ENCODE peak calls at places on chromosomes 2 and 18, in four cellular contexts. One of them, this sample, is unnamed.

GRCh38 chr2:200223385-200223784 is 83.1 kb upstream of the SPATS2L start:
- DNase-seq in fibroblast of mammary gland: peak; percentile 44
- DNase-seq in neural progenitor cell: no peak
- DNase-seq in fibroblast of lung: peak; percentile 17
- DNase-seq in this sample: no peak

GRCh38 chr2:62137431-62137830 is 58.5 kb upstream of the B3GNT2 start:
- DNase-seq in fibroblast of mammary gland: peak; percentile 21
- DNase-seq in neural progenitor cell: no peak
- DNase-seq in fibroblast of lung: peak; percentile 33
- DNase-seq in this sample: no peak

GRCh38 chr2:54903736-54904554 is 146.3 kb downstream of the RTN4 start:
- DNase-seq in fibroblast of mammary gland: peak; percentile 99
- DNase-seq in neural progenitor cell: no peak
- DNase-seq in fibroblast of lung: peak; percentile 99
- DNase-seq in this sample: peak; percentile 98

GRCh38 chr2:236340251-236340650 is 76.0 kb upstream of the ASB18 start:
- DNase-seq in fibroblast of mammary gland: no peak
- DNase-seq in neural progenitor cell: no peak
- DNase-seq in fibroblast of lung: no peak
- DNase-seq in this sample: no peak

GRCh38 chr2:113175101-113175628 is 1.4 kb downstream of the PSD4 start:
- DNase-seq in fibroblast of mammary gland: no peak
- DNase-seq in neural progenitor cell: no peak
- DNase-seq in fibroblast of lung: peak; percentile 8
- DNase-seq in this sample: no peak

GRCh38 chr2:17479875-17480274 is 38.4 kb downstream of the RAD51AP2 start:
- DNase-seq in fibroblast of mammary gland: peak; percentile 38
- DNase-seq in neural progenitor cell: no peak
- DNase-seq in fibroblast of lung: peak; percentile 84
- DNase-seq in this sample: peak; percentile 67

GRCh38 chr2:129717560-129718128 is 261.8 kb upstream of the RAB6C start:
- DNase-seq in fibroblast of mammary gland: no peak
- DNase-seq in neural progenitor cell: no peak
- DNase-seq in fibroblast of lung: no peak
- DNase-seq in this sample: no peak

GRCh38 chr2:148865515-148865914 is 9.5 kb upstream of the KIF5C start:
- DNase-seq in fibroblast of mammary gland: no peak
- DNase-seq in neural progenitor cell: no peak
- DNase-seq in fibroblast of lung: no peak
- DNase-seq in this sample: no peak

GRCh38 chr2:213149949-213150314 is 1.5 kb downstream of the IKZF2 start:
- DNase-seq in fibroblast of mammary gland: no peak
- DNase-seq in neural progenitor cell: no peak
- DNase-seq in fibroblast of lung: no peak
- DNase-seq in this sample: no peak

GRCh38 chr2:213148572-213149331 is 2.7 kb downstream of the IKZF2 start:
- DNase-seq in fibroblast of mammary gland: no peak
- DNase-seq in neural progenitor cell: no peak
- DNase-seq in fibroblast of lung: no peak
- DNase-seq in this sample: no peak

GRCh38 chr2:213147550-213147949 is 3.9 kb downstream of the IKZF2 start:
- DNase-seq in fibroblast of mammary gland: no peak
- DNase-seq in neural progenitor cell: no peak
- DNase-seq in fibroblast of lung: no peak
- DNase-seq in this sample: no peak

GRCh38 chr2:213149332-213149875 is 2.0 kb downstream of the IKZF2 start:
- DNase-seq in fibroblast of mammary gland: peak; percentile 18
- DNase-seq in neural progenitor cell: no peak
- DNase-seq in fibroblast of lung: peak; percentile 50
- DNase-seq in this sample: peak; percentile 35

GRCh38 chr2:213145723-213146242 is 5.6 kb downstream of the IKZF2 start:
- DNase-seq in fibroblast of mammary gland: no peak
- DNase-seq in neural progenitor cell: no peak
- DNase-seq in fibroblast of lung: no peak
- DNase-seq in this sample: no peak
- H3K4me3 ChIP-seq in fibroblast of mammary gland: no peak overlapping the region
- H3K4me3 ChIP-seq in neural progenitor cell: no peak overlapping the region
- H3K4me3 ChIP-seq in fibroblast of lung: no peak overlapping the region
- H3K4me3 ChIP-seq in this sample: no peak overlapping the region

GRCh38 chr2:121689356-121689755 is 40.1 kb upstream of the CLASP1 start:
- DNase-seq in fibroblast of mammary gland: peak; percentile 73
- DNase-seq in neural progenitor cell: no peak
- DNase-seq in fibroblast of lung: peak; percentile 46
- DNase-seq in this sample: peak; percentile 52
- TF ChIP-seq CTCF in fibroblast of mammary gland: peak; percentile 52
- TF ChIP-seq CTCF in neural progenitor cell: peak; percentile 22
- TF ChIP-seq CTCF in fibroblast of lung: peak; percentile 60
- TF ChIP-seq CTCF in this sample: peak; percentile 40

GRCh38 chr2:96114546-96114902 is 1.8 kb downstream of the ADRA2B start:
- DNase-seq in fibroblast of mammary gland: no peak
- DNase-seq in neural progenitor cell: no peak
- DNase-seq in fibroblast of lung: no peak
- DNase-seq in this sample: no peak
- H3K4me3 ChIP-seq in fibroblast of mammary gland: no peak overlapping the region
- H3K4me3 ChIP-seq in neural progenitor cell: no peak overlapping the region
- H3K4me3 ChIP-seq in fibroblast of lung: no peak overlapping the region
- H3K4me3 ChIP-seq in this sample: no peak overlapping the region

GRCh38 chr18:75727479-75727878 is 300.0 kb upstream of the SMIM21 start:
- DNase-seq in fibroblast of mammary gland: peak; percentile 39
- DNase-seq in neural progenitor cell: peak; percentile 76
- DNase-seq in fibroblast of lung: peak; percentile 17
- DNase-seq in this sample: peak; percentile 20
- TF ChIP-seq CTCF in fibroblast of mammary gland: peak; percentile 55
- TF ChIP-seq CTCF in neural progenitor cell: peak; percentile 72
- TF ChIP-seq CTCF in fibroblast of lung: peak; percentile 48
- TF ChIP-seq CTCF in this sample: peak; percentile 56

GRCh38 chr2:29317077-29317517 is 201.9 kb downstream of the CLIP4 start:
- DNase-seq in fibroblast of mammary gland: peak; percentile 57
- DNase-seq in neural progenitor cell: no peak
- DNase-seq in fibroblast of lung: peak; percentile 94
- DNase-seq in this sample: peak; percentile 25

GRCh38 chr2:29311458-29311857 is 196.2 kb downstream of the CLIP4 start:
- DNase-seq in fibroblast of mammary gland: no peak
- DNase-seq in neural progenitor cell: no peak
- DNase-seq in fibroblast of lung: no peak
- DNase-seq in this sample: no peak

GRCh38 chr2:29310665-29311348 is 195.6 kb downstream of the CLIP4 start:
- DNase-seq in fibroblast of mammary gland: no peak
- DNase-seq in neural progenitor cell: no peak
- DNase-seq in fibroblast of lung: no peak
- DNase-seq in this sample: no peak

GRCh38 chr2:29317801-29318485 is 202.7 kb downstream of the CLIP4 start:
- DNase-seq in fibroblast of mammary gland: no peak
- DNase-seq in neural progenitor cell: no peak
- DNase-seq in fibroblast of lung: no peak
- DNase-seq in this sample: no peak

DNA sequence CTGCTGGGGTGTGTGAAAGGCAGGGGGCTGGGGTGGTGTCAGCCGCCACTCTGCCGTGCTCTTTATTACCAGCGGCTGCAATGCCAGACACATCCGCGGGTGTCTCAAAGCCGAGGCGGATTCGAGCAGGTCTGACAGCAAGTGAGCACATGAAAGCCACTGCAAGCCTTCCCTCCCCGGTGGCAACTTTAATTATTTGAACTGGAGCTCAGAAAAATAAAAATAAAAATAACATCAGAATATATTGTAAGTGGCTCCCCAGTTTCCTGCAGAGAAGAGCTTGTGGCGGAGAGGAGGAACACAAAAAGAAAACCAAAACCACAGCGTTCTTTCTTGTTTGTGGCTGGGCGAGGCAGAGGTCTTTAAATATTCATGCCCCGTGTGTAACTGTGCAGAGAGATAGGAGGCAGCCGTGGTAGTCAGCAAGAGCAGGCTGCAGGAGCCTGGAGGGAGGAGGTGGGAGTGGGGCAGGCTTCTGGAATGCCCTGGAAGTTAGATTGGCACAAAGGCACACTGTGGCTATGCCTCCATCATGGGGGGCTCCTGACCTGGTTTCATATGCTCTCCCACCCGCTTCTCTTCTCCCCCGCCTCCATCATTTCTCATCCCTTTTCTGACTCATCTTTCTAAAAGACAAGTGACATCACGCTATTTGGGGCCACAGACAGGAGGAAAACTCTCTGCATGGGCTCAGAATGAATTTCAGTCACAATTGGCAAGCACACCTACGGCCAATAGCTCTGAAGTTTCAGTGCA is 199.8 kb downstream of the CLIP4 start:
- DNase-seq in fibroblast of mammary gland: no peak
- DNase-seq in neural progenitor cell: peak; percentile 55
- DNase-seq in fibroblast of lung: peak; percentile 74
- DNase-seq in this sample: peak; percentile 43
- H3K4me3 ChIP-seq in fibroblast of mammary gland: no peak overlapping the region
- H3K4me3 ChIP-seq in neural progenitor cell: no peak overlapping the region
- H3K4me3 ChIP-seq in fibroblast of lung: peak overlapping the region; percentile 14
- H3K4me3 ChIP-seq in this sample: no peak overlapping the region

DNA sequence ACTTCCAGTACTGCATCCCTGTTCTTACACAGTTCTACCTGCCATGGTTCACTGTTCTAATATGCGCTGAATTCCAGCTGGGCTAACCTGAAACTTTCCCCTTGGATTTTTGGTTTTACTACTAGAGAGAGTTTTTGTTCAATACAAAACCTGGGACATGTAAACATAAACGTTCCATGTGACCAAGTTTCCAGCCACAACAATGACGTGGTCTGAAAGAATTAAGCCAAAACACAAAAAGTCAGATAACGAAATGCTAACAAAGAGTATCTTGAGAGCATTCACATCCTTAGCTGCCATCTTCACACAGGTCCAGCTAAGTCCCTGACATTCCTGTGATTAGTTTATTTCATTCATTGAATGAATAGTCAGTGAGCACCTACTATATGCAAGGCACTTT is 467.0 kb upstream of the PKDCC start:
- DNase-seq in fibroblast of mammary gland: no peak
- DNase-seq in neural progenitor cell: no peak
- DNase-seq in fibroblast of lung: peak; percentile 1
- DNase-seq in this sample: no peak
- TF ChIP-seq CTCF in fibroblast of mammary gland: no peak
- TF ChIP-seq CTCF in neural progenitor cell: no peak
- TF ChIP-seq CTCF in fibroblast of lung: no peak
- TF ChIP-seq CTCF in this sample: no peak